ENCODE peak calls at places on chromosomes 16 and 17, in eight cellular contexts. One of them, this sample, is unnamed.

GRCh38 chr16:65783709-65784474 is 582.6 kb upstream of the CDH5 start:
- DNase-seq in stimulated activated CD4-positive, alpha-beta T cell treated with anti-CD3 and anti-CD28 coated beads, TNF-alpha, amount 100 ng/mL, for 4 hours: no peak
- DNase-seq in coronary artery: no peak
- DNase-seq in iPS DF 6.9: no peak
- DNase-seq in NCI-H748 treated with DMSO at 0.1 percent for 48 hours: no peak
- DNase-seq in aorta: no peak
- DNase-seq in transverse colon: no peak
- DNase-seq in Daoy: no peak
- DNase-seq in this sample: no peak

GRCh38 chr16:50260206-50261159 is 5.9 kb upstream of the ADCY7 start:
- DNase-seq in stimulated activated CD4-positive, alpha-beta T cell treated with anti-CD3 and anti-CD28 coated beads, TNF-alpha, amount 100 ng/mL, for 4 hours: no peak
- DNase-seq in coronary artery: no peak
- DNase-seq in iPS DF 6.9: no peak
- DNase-seq in NCI-H748 treated with DMSO at 0.1 percent for 48 hours: no peak
- DNase-seq in aorta: peak
- DNase-seq in transverse colon: no peak
- DNase-seq in Daoy: no peak
- DNase-seq in this sample: no peak

GRCh38 chr17:42547698-42548069 is 5.0 kb upstream of the HSD17B1 start:
- DNase-seq in stimulated activated CD4-positive, alpha-beta T cell treated with anti-CD3 and anti-CD28 coated beads, TNF-alpha, amount 100 ng/mL, for 4 hours: no peak
- DNase-seq in coronary artery: no peak
- DNase-seq in iPS DF 6.9: no peak
- DNase-seq in NCI-H748 treated with DMSO at 0.1 percent for 48 hours: no peak
- DNase-seq in aorta: no peak
- DNase-seq in transverse colon: no peak
- DNase-seq in Daoy: no peak
- DNase-seq in this sample: no peak

GRCh38 chr16:48432136-48432535 is 46.9 kb upstream of the SIAH1 start:
- DNase-seq in stimulated activated CD4-positive, alpha-beta T cell treated with anti-CD3 and anti-CD28 coated beads, TNF-alpha, amount 100 ng/mL, for 4 hours: no peak
- DNase-seq in coronary artery: no peak
- DNase-seq in iPS DF 6.9: no peak
- DNase-seq in NCI-H748 treated with DMSO at 0.1 percent for 48 hours: no peak
- DNase-seq in aorta: no peak
- DNase-seq in transverse colon: peak
- DNase-seq in Daoy: no peak
- DNase-seq in this sample: no peak

GRCh38 chr17:37662358-37662757 is 19.1 kb upstream of the DDX52 start:
- DNase-seq in stimulated activated CD4-positive, alpha-beta T cell treated with anti-CD3 and anti-CD28 coated beads, TNF-alpha, amount 100 ng/mL, for 4 hours: no peak
- DNase-seq in coronary artery: no peak
- DNase-seq in iPS DF 6.9: no peak
- DNase-seq in NCI-H748 treated with DMSO at 0.1 percent for 48 hours: no peak
- DNase-seq in aorta: no peak
- DNase-seq in transverse colon: no peak
- DNase-seq in Daoy: no peak
- DNase-seq in this sample: no peak

GRCh38 chr17:68103148-68103547 is 67.6 kb downstream of the KPNA2 start:
- DNase-seq in stimulated activated CD4-positive, alpha-beta T cell treated with anti-CD3 and anti-CD28 coated beads, TNF-alpha, amount 100 ng/mL, for 4 hours: no peak
- DNase-seq in coronary artery: no peak
- DNase-seq in iPS DF 6.9: no peak
- DNase-seq in NCI-H748 treated with DMSO at 0.1 percent for 48 hours: no peak
- DNase-seq in aorta: no peak
- DNase-seq in transverse colon: no peak
- DNase-seq in Daoy: no peak
- DNase-seq in this sample: no peak

GRCh38 chr17:281365-281999 is 71.1 kb downstream of the RPH3AL start:
- DNase-seq in stimulated activated CD4-positive, alpha-beta T cell treated with anti-CD3 and anti-CD28 coated beads, TNF-alpha, amount 100 ng/mL, for 4 hours: no peak
- DNase-seq in coronary artery: no peak
- DNase-seq in iPS DF 6.9: no peak
- DNase-seq in NCI-H748 treated with DMSO at 0.1 percent for 48 hours: no peak
- DNase-seq in aorta: peak
- DNase-seq in transverse colon: no peak
- DNase-seq in Daoy: no peak
- DNase-seq in this sample: no peak

GRCh38 chr17:75875940-75876189 is 2.5 kb downstream of the TRIM47 start:
- DNase-seq in stimulated activated CD4-positive, alpha-beta T cell treated with anti-CD3 and anti-CD28 coated beads, TNF-alpha, amount 100 ng/mL, for 4 hours: no peak
- DNase-seq in coronary artery: no peak
- DNase-seq in iPS DF 6.9: no peak
- DNase-seq in NCI-H748 treated with DMSO at 0.1 percent for 48 hours: no peak
- DNase-seq in aorta: no peak
- DNase-seq in transverse colon: no peak
- DNase-seq in Daoy: no peak
- DNase-seq in this sample: peak

GRCh38 chr16:55508941-55509920 is at the start of gene LPCAT2:
- DNase-seq in stimulated activated CD4-positive, alpha-beta T cell treated with anti-CD3 and anti-CD28 coated beads, TNF-alpha, amount 100 ng/mL, for 4 hours: no peak
- DNase-seq in coronary artery: no peak
- DNase-seq in iPS DF 6.9: peak
- DNase-seq in NCI-H748 treated with DMSO at 0.1 percent for 48 hours: peak
- DNase-seq in aorta: peak
- DNase-seq in transverse colon: peak
- DNase-seq in Daoy: no peak
- DNase-seq in this sample: peak

GRCh38 chr17:73722163-73722562 is 77.9 kb upstream of the SDK2 start:
- DNase-seq in stimulated activated CD4-positive, alpha-beta T cell treated with anti-CD3 and anti-CD28 coated beads, TNF-alpha, amount 100 ng/mL, for 4 hours: no peak
- DNase-seq in coronary artery: no peak
- DNase-seq in iPS DF 6.9: no peak
- DNase-seq in NCI-H748 treated with DMSO at 0.1 percent for 48 hours: peak
- DNase-seq in aorta: no peak
- DNase-seq in transverse colon: no peak
- DNase-seq in Daoy: no peak
- DNase-seq in this sample: no peak

GRCh38 chr16:84239186-84239790 is 524 bp downstream of the KCNG4 start:
- DNase-seq in stimulated activated CD4-positive, alpha-beta T cell treated with anti-CD3 and anti-CD28 coated beads, TNF-alpha, amount 100 ng/mL, for 4 hours: no peak
- DNase-seq in coronary artery: no peak
- DNase-seq in iPS DF 6.9: no peak
- DNase-seq in NCI-H748 treated with DMSO at 0.1 percent for 48 hours: no peak
- DNase-seq in aorta: no peak
- DNase-seq in transverse colon: no peak
- DNase-seq in Daoy: no peak
- DNase-seq in this sample: no peak

GRCh38 chr17:79945591-79946255 is 89.9 kb downstream of the TBC1D16 start:
- DNase-seq in stimulated activated CD4-positive, alpha-beta T cell treated with anti-CD3 and anti-CD28 coated beads, TNF-alpha, amount 100 ng/mL, for 4 hours: no peak
- DNase-seq in coronary artery: peak
- DNase-seq in iPS DF 6.9: no peak
- DNase-seq in NCI-H748 treated with DMSO at 0.1 percent for 48 hours: no peak
- DNase-seq in aorta: peak
- DNase-seq in transverse colon: no peak
- DNase-seq in Daoy: no peak
- DNase-seq in this sample: no peak

GRCh38 chr16:46736695-46737094 is 11.4 kb downstream of the MYLK3 start:
- DNase-seq in stimulated activated CD4-positive, alpha-beta T cell treated with anti-CD3 and anti-CD28 coated beads, TNF-alpha, amount 100 ng/mL, for 4 hours: no peak
- DNase-seq in coronary artery: peak
- DNase-seq in iPS DF 6.9: no peak
- DNase-seq in NCI-H748 treated with DMSO at 0.1 percent for 48 hours: no peak
- DNase-seq in aorta: no peak
- DNase-seq in transverse colon: no peak
- DNase-seq in Daoy: peak
- DNase-seq in this sample: no peak

GRCh38 chr17:58702708-58703107 is 10.3 kb downstream of the RAD51C start:
- DNase-seq in stimulated activated CD4-positive, alpha-beta T cell treated with anti-CD3 and anti-CD28 coated beads, TNF-alpha, amount 100 ng/mL, for 4 hours: no peak
- DNase-seq in coronary artery: no peak
- DNase-seq in iPS DF 6.9: no peak
- DNase-seq in NCI-H748 treated with DMSO at 0.1 percent for 48 hours: no peak
- DNase-seq in aorta: no peak
- DNase-seq in transverse colon: no peak
- DNase-seq in Daoy: no peak
- DNase-seq in this sample: no peak

GRCh38 chr16:85903576-85903975 is 4.6 kb downstream of the IRF8 start:
- DNase-seq in stimulated activated CD4-positive, alpha-beta T cell treated with anti-CD3 and anti-CD28 coated beads, TNF-alpha, amount 100 ng/mL, for 4 hours: no peak
- DNase-seq in coronary artery: no peak
- DNase-seq in iPS DF 6.9: no peak
- DNase-seq in NCI-H748 treated with DMSO at 0.1 percent for 48 hours: no peak
- DNase-seq in aorta: no peak
- DNase-seq in transverse colon: no peak
- DNase-seq in Daoy: no peak
- DNase-seq in this sample: no peak

GRCh38 chr17:74360993-74361612 is 565 bp downstream of the BTBD17 start:
- DNase-seq in stimulated activated CD4-positive, alpha-beta T cell treated with anti-CD3 and anti-CD28 coated beads, TNF-alpha, amount 100 ng/mL, for 4 hours: no peak
- DNase-seq in coronary artery: no peak
- DNase-seq in iPS DF 6.9: no peak
- DNase-seq in NCI-H748 treated with DMSO at 0.1 percent for 48 hours: peak
- DNase-seq in aorta: no peak
- DNase-seq in transverse colon: no peak
- DNase-seq in Daoy: no peak
- DNase-seq in this sample: no peak

GRCh38 chr17:66018786-66019185 is 173.1 kb downstream of the CEP112 start:
- DNase-seq in stimulated activated CD4-positive, alpha-beta T cell treated with anti-CD3 and anti-CD28 coated beads, TNF-alpha, amount 100 ng/mL, for 4 hours: no peak
- DNase-seq in coronary artery: no peak
- DNase-seq in iPS DF 6.9: no peak
- DNase-seq in NCI-H748 treated with DMSO at 0.1 percent for 48 hours: peak
- DNase-seq in aorta: no peak
- DNase-seq in transverse colon: no peak
- DNase-seq in Daoy: no peak
- DNase-seq in this sample: no peak

GRCh38 chr16:84839054-84839453 is 19.3 kb downstream of the CRISPLD2 start:
- DNase-seq in stimulated activated CD4-positive, alpha-beta T cell treated with anti-CD3 and anti-CD28 coated beads, TNF-alpha, amount 100 ng/mL, for 4 hours: no peak
- DNase-seq in coronary artery: no peak
- DNase-seq in iPS DF 6.9: no peak
- DNase-seq in NCI-H748 treated with DMSO at 0.1 percent for 48 hours: no peak
- DNase-seq in aorta: no peak
- DNase-seq in transverse colon: no peak
- DNase-seq in Daoy: peak
- DNase-seq in this sample: no peak

GRCh38 chr16:647173-647902 is 1.8 kb upstream of the WDR90 start:
- DNase-seq in stimulated activated CD4-positive, alpha-beta T cell treated with anti-CD3 and anti-CD28 coated beads, TNF-alpha, amount 100 ng/mL, for 4 hours: no peak
- DNase-seq in coronary artery: no peak
- DNase-seq in iPS DF 6.9: no peak
- DNase-seq in NCI-H748 treated with DMSO at 0.1 percent for 48 hours: no peak
- DNase-seq in aorta: no peak
- DNase-seq in transverse colon: peak
- DNase-seq in Daoy: no peak
- DNase-seq in this sample: no peak

GRCh38 chr17:43880420-43880991 is 26.8 kb downstream of the MPP2 start:
- DNase-seq in stimulated activated CD4-positive, alpha-beta T cell treated with anti-CD3 and anti-CD28 coated beads, TNF-alpha, amount 100 ng/mL, for 4 hours: no peak
- DNase-seq in coronary artery: peak
- DNase-seq in iPS DF 6.9: no peak
- DNase-seq in NCI-H748 treated with DMSO at 0.1 percent for 48 hours: peak
- DNase-seq in aorta: no peak
- DNase-seq in transverse colon: peak
- DNase-seq in Daoy: peak
- DNase-seq in this sample: peak

GRCh38 chr17:38534498-38534885 is 71.3 kb downstream of the SRCIN1 start:
- DNase-seq in stimulated activated CD4-positive, alpha-beta T cell treated with anti-CD3 and anti-CD28 coated beads, TNF-alpha, amount 100 ng/mL, for 4 hours: no peak
- DNase-seq in coronary artery: no peak
- DNase-seq in iPS DF 6.9: no peak
- DNase-seq in NCI-H748 treated with DMSO at 0.1 percent for 48 hours: no peak
- DNase-seq in aorta: no peak
- DNase-seq in transverse colon: no peak
- DNase-seq in Daoy: no peak
- DNase-seq in this sample: no peak

GRCh38 chr17:80152057-80152831 is 5.3 kb upstream of the EIF4A3 start:
- DNase-seq in stimulated activated CD4-positive, alpha-beta T cell treated with anti-CD3 and anti-CD28 coated beads, TNF-alpha, amount 100 ng/mL, for 4 hours: no peak
- DNase-seq in coronary artery: no peak
- DNase-seq in iPS DF 6.9: no peak
- DNase-seq in NCI-H748 treated with DMSO at 0.1 percent for 48 hours: no peak
- DNase-seq in aorta: no peak
- DNase-seq in transverse colon: no peak
- DNase-seq in Daoy: no peak
- DNase-seq in this sample: no peak